ENCODE peak calls at places on chromosomes 5 and 9, in four cellular contexts. Q is hepatocyte, T is IMR-90, X is PC-9. M is an unnamed sample. For H3K27me3, the result is how much of the 10 kb centered on the place peaks cover.

GRCh38 chr5:94968507-94969095 is 316.3 kb downstream of the MCTP1 start:
- DNase-seq in Q (peak), T (peak), X (peak), M (peak)

GRCh38 chr5:176819476-176819875 is 9.1 kb downstream of the UNC5A start:
- DNase-seq in Q (no peak), T (no peak), X (no peak), M (no peak)

GRCh38 chr9:73613092-73613701 is 461.5 kb downstream of the ANXA1 start:
- DNase-seq in Q (no peak), T (no peak), X (no peak), M (peak)

GRCh38 chr5:19018822-19019221 is 969.2 kb downstream of the CDH18 start:
- DNase-seq in Q (no peak), T (no peak), X (no peak), M (no peak)

GRCh38 chr5:150066901-150067396 is 19.4 kb downstream of the CSF1R start:
- DNase-seq in Q (no peak), T (peak), X (no peak), M (peak)

GRCh38 chr9:8644571-8644970 is 845.0 kb upstream of the DMAC1 start:
- DNase-seq in Q (no peak), T (no peak), X (no peak), M (no peak)

GRCh38 chr9:120621941-120622340 is 42.0 kb upstream of the CDK5RAP2 start:
- DNase-seq in Q (no peak), T (no peak), X (no peak), M (no peak)

GRCh38 chr9:35605336-35606137 is 475 bp downstream of the TESK1 start:
- DNase-seq in Q (peak), T (no peak), X (no peak), M (no peak)

GRCh38 chr9:72980600-72981265 is 27.9 kb upstream of the ALDH1A1 start:
- DNase-seq in Q (no peak), T (no peak), X (no peak), M (no peak)

GRCh38 chr9:98262056-98262455 is 6.6 kb upstream of the TBC1D2 start:
- DNase-seq in Q (no peak), T (no peak), X (no peak), M (no peak)

GRCh38 chr5:16461782-16462181 is 3.8 kb downstream of the ZNF622 start:
- DNase-seq in Q (no peak), T (peak), X (peak), M (peak)

GRCh38 chr5:56530031-56530430 is 285.3 kb upstream of the MAP3K1 start:
- DNase-seq in Q (no peak), T (no peak), X (no peak), M (no peak)

GRCh38 chr9:125732562-125732961 is 14.6 kb upstream of the PBX3 start:
- DNase-seq in Q (peak), T (no peak), X (no peak), M (no peak)

GRCh38 chr9:109068764-109069163 is 51.0 kb downstream of the TMEM245 start:
- DNase-seq in Q (no peak), T (no peak), X (no peak), M (no peak)

GRCh38 chr9:96219615-96220257 is 82.2 kb downstream of the HSD17B3 start:
- DNase-seq in Q (peak), T (no peak), X (no peak), M (no peak)

GRCh38 chr9:90613502-90613901 is 29.1 kb downstream of the DIRAS2 start:
- DNase-seq in Q (no peak), T (no peak), X (no peak), M (no peak)

GRCh38 chr5:42656661-42657035 is 100.0 kb upstream of the CCDC152 start:
- DNase-seq in Q (no peak), T (no peak), X (no peak), M (no peak)

GRCh38 chr5:56802235-56802634 is 13.1 kb upstream of the MAP3K1 start:
- DNase-seq in Q (no peak), T (no peak), X (no peak), M (no peak)

GRCh38 chr5:111509119-111509518 is 3.2 kb downstream of the STARD4 start:
- DNase-seq in Q (no peak), T (no peak), X (no peak), M (no peak)

GRCh38 chr5:138925090-138925635 is 50.0 kb upstream of the LRRTM2 start:
- DNase-seq in Q (no peak), T (no peak), X (no peak), M (no peak)

GRCh38 chr9:73133921-73134407 is 17.7 kb upstream of the ANXA1 start:
- DNase-seq in Q (peak), T (no peak), X (no peak), M (no peak)

GRCh38 chr5:115423541-115423940 is 121.0 kb downstream of the FEM1C start:
- DNase-seq in Q (no peak), T (no peak), X (no peak), M (no peak)
- H3K4me3 ChIP-seq in Q (no peak), T (no peak), X (no peak), M (no peak)

GRCh38 chr9:93827545-93828330 is 127.4 kb downstream of the BARX1 start:
- DNase-seq in Q (peak), T (peak), X (no peak), M (peak)
- H3K27me3 ChIP-seq in Q (under half), T (under half), X (under half), M (under half)

GRCh38 chr9:114404531-114404930 is 16.7 kb upstream of the AKNA start:
- DNase-seq in Q (no peak), T (no peak), X (no peak), M (no peak)

GRCh38 chr9:114403153-114403756 is 15.5 kb upstream of the AKNA start:
- DNase-seq in Q (no peak), T (no peak), X (no peak), M (no peak)

GRCh38 chr9:114407889-114408288 is 20.1 kb upstream of the AKNA start:
- DNase-seq in Q (no peak), T (no peak), X (no peak), M (no peak)

GRCh38 chr9:114406441-114406840 is 18.7 kb upstream of the AKNA start:
- DNase-seq in Q (no peak), T (no peak), X (no peak), M (no peak)

GRCh38 chr9:114405294-114406034 is 17.7 kb upstream of the AKNA start:
- DNase-seq in Q (peak), T (peak), X (peak), M (peak)
- H2AFZ ChIP-seq in Q (no peak), T (peak), X (no peak), M (peak)

GRCh38 chr9:4559238-4560182 is 69.2 kb downstream of the SLC1A1 start:
- DNase-seq in Q (no peak), T (no peak), X (no peak), M (no peak)
- H3K4me3 ChIP-seq in Q (no peak), T (no peak), X (no peak), M (no peak)

DNA sequence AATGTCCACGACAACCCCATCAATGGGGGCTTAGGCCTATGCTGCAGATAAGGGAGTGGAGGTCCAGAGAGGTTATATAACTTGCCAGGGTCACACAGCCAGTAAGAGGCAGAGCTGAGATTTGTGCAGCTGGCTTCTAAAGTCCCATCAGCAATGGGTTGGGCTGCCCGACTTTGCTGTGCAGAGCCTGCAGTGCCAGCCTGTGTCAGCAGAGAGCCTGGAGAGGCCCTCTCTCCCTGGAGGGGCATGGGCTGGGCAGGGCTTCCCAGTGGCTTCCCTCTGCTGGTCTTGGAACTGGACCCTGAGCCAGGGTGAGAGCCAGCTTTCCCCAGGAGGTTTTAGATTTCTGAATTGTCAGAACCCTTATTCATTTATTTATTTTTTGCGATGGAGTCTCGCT is 77.2 kb upstream of the RAPGEF1 start:
- DNase-seq in Q (no peak), T (no peak), X (no peak), M (no peak)
- H3K27me3 ChIP-seq in Q (under half), T (half or more), X (half or more), M (half or more)

GRCh38 chr5:173295796-173296195 is 32.4 kb downstream of the STC2 start:
- DNase-seq in Q (no peak), T (no peak), X (no peak), M (no peak)

GRCh38 chr5:173291722-173292658 is 36.2 kb downstream of the STC2 start:
- DNase-seq in Q (no peak), T (peak), X (peak), M (no peak)

GRCh38 chr5:173296737-173297676 is 31.2 kb downstream of the STC2 start:
- DNase-seq in Q (no peak), T (no peak), X (no peak), M (no peak)

GRCh38 chr5:173294673-173295320 is 33.4 kb downstream of the STC2 start:
- DNase-seq in Q (no peak), T (no peak), X (no peak), M (no peak)

DNA sequence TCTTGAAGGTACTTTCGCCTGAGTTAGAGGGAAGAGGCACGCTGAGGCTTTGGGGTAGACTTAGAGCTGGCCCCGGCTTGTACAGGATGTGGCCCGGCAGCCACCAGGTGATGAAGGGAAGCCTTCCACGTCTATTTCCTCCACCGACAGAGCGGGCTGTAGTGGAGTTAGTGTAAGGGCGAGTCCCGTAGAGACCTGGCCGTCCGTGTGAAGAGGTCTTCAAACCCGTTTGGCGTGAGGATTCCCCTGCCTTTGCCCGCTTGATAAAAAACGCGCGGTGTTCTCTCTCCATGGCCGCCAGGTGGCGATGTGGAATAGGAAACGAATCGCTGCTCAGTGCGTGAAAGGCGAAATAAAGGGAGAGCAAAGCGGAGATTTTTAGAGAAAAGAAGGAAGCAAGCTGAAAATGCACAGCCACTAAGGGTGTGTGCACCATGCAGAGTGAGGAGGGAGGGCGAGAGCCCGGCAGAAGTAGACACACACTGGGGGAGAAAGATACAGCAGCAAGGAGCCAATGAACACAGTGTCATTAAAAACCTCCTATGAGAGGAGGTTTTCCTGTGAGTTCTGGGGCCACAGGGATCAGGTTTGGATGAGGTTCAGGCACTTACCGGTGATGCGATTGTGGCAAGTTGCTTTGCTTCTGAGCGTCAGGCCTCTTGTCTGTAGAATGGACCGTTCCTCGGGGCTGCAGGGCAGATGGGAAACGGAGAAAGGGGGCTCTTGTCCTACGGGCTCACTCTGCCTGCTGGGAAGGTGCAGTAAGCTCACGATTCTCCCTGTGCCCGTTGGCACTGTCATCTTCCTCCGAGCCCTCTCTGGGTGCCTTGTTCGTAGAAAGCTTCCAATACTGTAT is 34.2 kb downstream of the STC2 start:
- DNase-seq in Q (peak), T (peak), X (peak), M (peak)
- H2AFZ ChIP-seq in Q (no peak), T (peak), X (peak), M (peak)

DNA sequence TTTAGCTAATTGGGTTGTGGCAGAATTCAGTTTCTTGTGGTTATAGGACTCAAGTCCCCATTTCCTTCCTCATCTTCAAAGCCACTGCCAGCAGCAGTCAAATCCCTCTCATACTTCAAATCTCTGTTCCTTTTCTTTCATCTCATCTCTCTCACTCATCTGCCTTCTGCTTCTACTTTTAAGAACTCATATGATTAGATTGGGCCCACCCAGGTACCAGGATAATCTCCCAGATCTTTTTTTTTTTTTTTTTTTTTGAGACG is 8.0 kb upstream of the REEP5 start:
- DNase-seq in Q (no peak), T (no peak), X (no peak), M (no peak)
- H3K4me3 ChIP-seq in Q (no peak), T (no peak), X (no peak), M (no peak)

M was measured in astrocyte.